ENCODE peak calls at places on chromosomes 4 and X, in five cellular contexts. One of them, this sample, is unnamed.

GRCh38 chr4:121728066-121728465 is 31.3 kb upstream of the ANXA5 start:
- DNase-seq in thyroid gland: no peak
- DNase-seq in NCI-H2029: no peak
- DNase-seq in head of caudate nucleus: no peak
- DNase-seq in NB4: no peak
- DNase-seq in this sample: peak; percentile 53

GRCh38 chr4:111530446-111530845 is 614.8 kb upstream of the FAM241A start:
- DNase-seq in head of caudate nucleus: no peak
- DNase-seq in NCI-H2029: no peak
- DNase-seq in NB4: no peak
- DNase-seq in thyroid gland: no peak
- DNase-seq in this sample: no peak

GRCh38 chr4:2867758-2868491 is 24.3 kb downstream of the ADD1 start:
- DNase-seq in head of caudate nucleus: no peak
- DNase-seq in NCI-H2029: no peak
- DNase-seq in thyroid gland: no peak
- DNase-seq in NB4: no peak
- DNase-seq in this sample: no peak

GRCh38 chr4:157821814-157822213 is 351.0 kb downstream of the GASK1B start:
- DNase-seq in NB4: no peak
- DNase-seq in NCI-H2029: no peak
- DNase-seq in head of caudate nucleus: no peak
- DNase-seq in thyroid gland: no peak
- DNase-seq in this sample: no peak

GRCh38 chr4:26320159-26320452 is 708 bp upstream of the RBPJ start:
- DNase-seq in thyroid gland: no peak
- DNase-seq in NB4: no peak
- DNase-seq in NCI-H2029: no peak
- DNase-seq in head of caudate nucleus: no peak
- DNase-seq in this sample: peak; percentile 42

GRCh38 chrX:25810202-25810601 is 327.9 kb upstream of the MAGEB18 start:
- DNase-seq in head of caudate nucleus: no peak
- DNase-seq in NB4: no peak
- DNase-seq in NCI-H2029: no peak
- DNase-seq in thyroid gland: no peak
- DNase-seq in this sample: peak; percentile 47

GRCh38 chr4:7045961-7046921 is 3.1 kb downstream of the TADA2B start:
- DNase-seq in NCI-H2029: no peak
- DNase-seq in head of caudate nucleus: no peak
- DNase-seq in thyroid gland: peak; percentile 65
- DNase-seq in NB4: peak; percentile 63
- DNase-seq in this sample: no peak

GRCh38 chr4:23171971-23172370 is 479.2 kb downstream of the GBA3 start:
- DNase-seq in NB4: no peak
- DNase-seq in thyroid gland: no peak
- DNase-seq in NCI-H2029: no peak
- DNase-seq in head of caudate nucleus: no peak
- DNase-seq in this sample: peak; percentile 24

GRCh38 chr4:120452006-120452405 is 385.4 kb upstream of the MAD2L1 start:
- DNase-seq in head of caudate nucleus: no peak
- DNase-seq in thyroid gland: no peak
- DNase-seq in NCI-H2029: no peak
- DNase-seq in NB4: no peak
- DNase-seq in this sample: no peak

GRCh38 chrX:155215443-155216178 is 649 bp upstream of the VBP1 start:
- DNase-seq in NCI-H2029: no peak
- DNase-seq in head of caudate nucleus: no peak
- DNase-seq in thyroid gland: no peak
- DNase-seq in NB4: peak; percentile 20
- DNase-seq in this sample: no peak

GRCh38 chrX:42176790-42177189 is 253.4 kb upstream of the CASK start:
- DNase-seq in NCI-H2029: no peak
- DNase-seq in thyroid gland: no peak
- DNase-seq in head of caudate nucleus: no peak
- DNase-seq in NB4: no peak
- DNase-seq in this sample: no peak

GRCh38 chr4:93767917-93768316 is 60.6 kb upstream of the ATOH1 start:
- DNase-seq in NB4: no peak
- DNase-seq in NCI-H2029: no peak
- DNase-seq in head of caudate nucleus: no peak
- DNase-seq in thyroid gland: no peak
- DNase-seq in this sample: no peak

GRCh38 chr4:44671636-44672035 is 6.6 kb upstream of the GUF1 start:
- DNase-seq in thyroid gland: no peak
- DNase-seq in NB4: no peak
- DNase-seq in NCI-H2029: no peak
- DNase-seq in head of caudate nucleus: no peak
- DNase-seq in this sample: no peak

GRCh38 chrX:152960115-152960514 is 33.8 kb downstream of the PNMA5 start:
- DNase-seq in NCI-H2029: no peak
- DNase-seq in thyroid gland: no peak
- DNase-seq in NB4: no peak
- DNase-seq in head of caudate nucleus: no peak
- DNase-seq in this sample: no peak

GRCh38 chr4:128338634-128339355 is 51.2 kb upstream of the PGRMC2 start:
- DNase-seq in head of caudate nucleus: no peak
- DNase-seq in thyroid gland: no peak
- DNase-seq in NB4: no peak
- DNase-seq in NCI-H2029: no peak
- DNase-seq in this sample: peak; percentile 82

GRCh38 chr4:71009796-71010588 is 16.5 kb downstream of the DCK start:
- DNase-seq in head of caudate nucleus: no peak
- DNase-seq in thyroid gland: no peak
- DNase-seq in NCI-H2029: no peak
- DNase-seq in NB4: peak; percentile 51
- DNase-seq in this sample: no peak

GRCh38 chr4:33998204-33998603 is 2246.1 kb downstream of the ARAP2 start:
- DNase-seq in NCI-H2029: no peak
- DNase-seq in head of caudate nucleus: no peak
- DNase-seq in NB4: no peak
- DNase-seq in thyroid gland: no peak
- DNase-seq in this sample: no peak

GRCh38 chrX:30713061-30713525 is 59.9 kb downstream of the GK start:
- DNase-seq in NCI-H2029: no peak
- DNase-seq in thyroid gland: peak; percentile 21
- DNase-seq in head of caudate nucleus: no peak
- DNase-seq in NB4: peak; percentile 75
- DNase-seq in this sample: peak; percentile 20

GRCh38 chr4:1998296-1998695 is 10.5 kb downstream of the NELFA start:
- DNase-seq in NCI-H2029: no peak
- DNase-seq in thyroid gland: peak; percentile 51
- DNase-seq in NB4: no peak
- DNase-seq in head of caudate nucleus: no peak
- DNase-seq in this sample: no peak

GRCh38 chr4:53861856-53862610 is 202.4 kb downstream of the CHIC2 start:
- DNase-seq in thyroid gland: peak; percentile 28
- DNase-seq in NCI-H2029: no peak
- DNase-seq in NB4: peak; percentile 67
- DNase-seq in head of caudate nucleus: no peak
- DNase-seq in this sample: peak; percentile 68

GRCh38 chrX:14591976-14592375 is 62.6 kb downstream of the GLRA2 start:
- DNase-seq in thyroid gland: no peak
- DNase-seq in head of caudate nucleus: no peak
- DNase-seq in NCI-H2029: no peak
- DNase-seq in NB4: no peak
- DNase-seq in this sample: no peak

GRCh38 chr4:3371038-3371437 is 70.7 kb upstream of the HGFAC start:
- DNase-seq in NB4: no peak
- DNase-seq in thyroid gland: no peak
- DNase-seq in head of caudate nucleus: no peak
- DNase-seq in NCI-H2029: no peak
- DNase-seq in this sample: no peak

GRCh38 chrX:56793112-56793430 is 64.0 kb downstream of the NBDY start:
- DNase-seq in head of caudate nucleus: peak; percentile 9
- DNase-seq in NB4: no peak
- DNase-seq in NCI-H2029: no peak
- DNase-seq in thyroid gland: no peak
- DNase-seq in this sample: no peak

GRCh38 chr4:185656467-185656890 is 121.2 kb upstream of the PDLIM3 start:
- DNase-seq in NCI-H2029: no peak
- DNase-seq in head of caudate nucleus: peak; percentile 47
- DNase-seq in thyroid gland: peak; percentile 87
- DNase-seq in NB4: no peak
- DNase-seq in this sample: no peak

GRCh38 chr4:75668596-75668995 is 4.6 kb downstream of the G3BP2 start:
- DNase-seq in NB4: no peak
- DNase-seq in head of caudate nucleus: no peak
- DNase-seq in thyroid gland: no peak
- DNase-seq in NCI-H2029: no peak
- DNase-seq in this sample: no peak

GRCh38 chrX:129749069-129749468 is 10.3 kb downstream of the XPNPEP2 start:
- DNase-seq in head of caudate nucleus: no peak
- DNase-seq in NCI-H2029: no peak
- DNase-seq in thyroid gland: no peak
- DNase-seq in NB4: no peak
- DNase-seq in this sample: no peak

GRCh38 chrX:41457618-41458192 is 10.6 kb downstream of the NYX start:
- DNase-seq in NB4: peak; percentile 27
- DNase-seq in NCI-H2029: no peak
- DNase-seq in thyroid gland: no peak
- DNase-seq in head of caudate nucleus: no peak
- DNase-seq in this sample: no peak

GRCh38 chrX:118756111-118756510 is 28.7 kb downstream of the IL13RA1 start:
- DNase-seq in head of caudate nucleus: no peak
- DNase-seq in NCI-H2029: no peak
- DNase-seq in thyroid gland: no peak
- DNase-seq in NB4: peak; percentile 66
- DNase-seq in this sample: no peak

GRCh38 chrX:72308566-72309296 is 3.0 kb upstream of the CITED1 start:
- DNase-seq in NCI-H2029: peak; percentile 70
- DNase-seq in head of caudate nucleus: peak; percentile 46
- DNase-seq in thyroid gland: peak; percentile 72
- DNase-seq in NB4: peak; percentile 81
- DNase-seq in this sample: peak; percentile 57

GRCh38 chrX:132181364-132181763 is 37.9 kb downstream of the RAP2C start:
- DNase-seq in NB4: no peak
- DNase-seq in head of caudate nucleus: no peak
- DNase-seq in NCI-H2029: no peak
- DNase-seq in thyroid gland: peak; percentile 62
- DNase-seq in this sample: peak; percentile 51

GRCh38 chr4:85127653-85128052 is 161.2 kb upstream of the WDFY3 start:
- DNase-seq in NB4: peak; percentile 43
- DNase-seq in head of caudate nucleus: peak; percentile 22
- DNase-seq in NCI-H2029: peak; percentile 8
- DNase-seq in thyroid gland: peak; percentile 38
- DNase-seq in this sample: peak; percentile 71

This sample was measured in H4.